ENCODE peak calls at places on chromosome 1, in five cellular contexts. One of them, this sample, is unnamed.
A peak's percentile ranks its signal among the peaks of the same experiment; 100 is the strongest.

GRCh38 chr1:161068306-161069200 is 1.1 kb downstream of the ARHGAP30 start:
- DNase-seq in testis: peak; percentile 38
- DNase-seq in GM13976: peak; percentile 87
- DNase-seq in kidney: peak; percentile 85
- DNase-seq in body of pancreas: no peak
- DNase-seq in this sample: peak; percentile 92

GRCh38 chr1:100750002-100750885 is 30.7 kb downstream of the VCAM1 start:
- DNase-seq in testis: no peak
- DNase-seq in kidney: no peak
- DNase-seq in GM13976: peak; percentile 16
- DNase-seq in body of pancreas: no peak
- DNase-seq in this sample: no peak

GRCh38 chr1:154912755-154913154 is 23.8 kb downstream of the PMVK start:
- DNase-seq in body of pancreas: no peak
- DNase-seq in GM13976: no peak
- DNase-seq in kidney: no peak
- DNase-seq in testis: no peak
- DNase-seq in this sample: no peak

GRCh38 chr1:83022206-83022605 is 976.7 kb downstream of the TTLL7 start:
- DNase-seq in body of pancreas: no peak
- DNase-seq in testis: no peak
- DNase-seq in kidney: no peak
- DNase-seq in GM13976: no peak
- DNase-seq in this sample: no peak

GRCh38 chr1:92749024-92749634 is 35.8 kb downstream of the EVI5 start:
- DNase-seq in kidney: no peak
- DNase-seq in body of pancreas: peak; percentile 54
- DNase-seq in testis: peak; percentile 45
- DNase-seq in GM13976: peak; percentile 69
- DNase-seq in this sample: peak; percentile 51

GRCh38 chr1:29825941-29826415 is 589.7 kb downstream of the PTPRU start:
- DNase-seq in GM13976: no peak
- DNase-seq in body of pancreas: no peak
- DNase-seq in kidney: no peak
- DNase-seq in testis: no peak
- DNase-seq in this sample: no peak

GRCh38 chr1:66311628-66312027 is 222.3 kb upstream of the SGIP1 start:
- DNase-seq in testis: no peak
- DNase-seq in kidney: no peak
- DNase-seq in body of pancreas: no peak
- DNase-seq in GM13976: no peak
- DNase-seq in this sample: no peak

GRCh38 chr1:4273747-4274146 is 373.7 kb upstream of the C1orf174 start:
- DNase-seq in testis: no peak
- DNase-seq in body of pancreas: no peak
- DNase-seq in GM13976: no peak
- DNase-seq in kidney: no peak
- DNase-seq in this sample: no peak

GRCh38 chr1:84427520-84428188 is 29.4 kb downstream of the DNASE2B start:
- DNase-seq in body of pancreas: no peak
- DNase-seq in testis: no peak
- DNase-seq in GM13976: no peak
- DNase-seq in kidney: no peak
- DNase-seq in this sample: no peak

GRCh38 chr1:40257313-40257687 is 736 bp upstream of the ZMPSTE24 start:
- DNase-seq in GM13976: no peak
- DNase-seq in body of pancreas: no peak
- DNase-seq in kidney: no peak
- DNase-seq in testis: no peak
- DNase-seq in this sample: no peak

GRCh38 chr1:97778718-97779117 is 142.1 kb downstream of the DPYD start:
- DNase-seq in kidney: no peak
- DNase-seq in GM13976: no peak
- DNase-seq in testis: no peak
- DNase-seq in body of pancreas: no peak
- DNase-seq in this sample: no peak

GRCh38 chr1:205604059-205604458 is 27.8 kb downstream of the ELK4 start:
- DNase-seq in body of pancreas: no peak
- DNase-seq in testis: no peak
- DNase-seq in kidney: no peak
- DNase-seq in GM13976: no peak
- DNase-seq in this sample: no peak

GRCh38 chr1:61491497-61491896 is 233.4 kb downstream of the TM2D1 start:
- DNase-seq in GM13976: no peak
- DNase-seq in kidney: no peak
- DNase-seq in body of pancreas: no peak
- DNase-seq in testis: no peak
- DNase-seq in this sample: no peak

GRCh38 chr1:228465571-228466146 is 21.5 kb upstream of the RNF187 start:
- DNase-seq in body of pancreas: no peak
- DNase-seq in kidney: no peak
- DNase-seq in GM13976: no peak
- DNase-seq in testis: no peak
- DNase-seq in this sample: peak; percentile 65

GRCh38 chr1:177754607-177755006 is 215.3 kb downstream of the SEC16B start:
- DNase-seq in kidney: no peak
- DNase-seq in GM13976: no peak
- DNase-seq in testis: no peak
- DNase-seq in body of pancreas: no peak
- DNase-seq in this sample: no peak

GRCh38 chr1:178619523-178619922 is 105.5 kb upstream of the RALGPS2 start:
- DNase-seq in kidney: no peak
- DNase-seq in GM13976: no peak
- DNase-seq in testis: no peak
- DNase-seq in body of pancreas: no peak
- DNase-seq in this sample: no peak

GRCh38 chr1:95409901-95410300 is 175.9 kb downstream of the RWDD3 start:
- DNase-seq in GM13976: no peak
- DNase-seq in body of pancreas: no peak
- DNase-seq in kidney: no peak
- DNase-seq in testis: no peak
- DNase-seq in this sample: no peak

GRCh38 chr1:164611754-164612642 is 53.0 kb downstream of the PBX1 start:
- DNase-seq in testis: no peak
- DNase-seq in kidney: no peak
- DNase-seq in body of pancreas: peak; percentile 85
- DNase-seq in GM13976: no peak
- DNase-seq in this sample: no peak

GRCh38 chr1:172326171-172326570 is 94.3 kb upstream of the C1orf105 start:
- DNase-seq in body of pancreas: no peak
- DNase-seq in GM13976: no peak
- DNase-seq in testis: no peak
- DNase-seq in kidney: no peak
- DNase-seq in this sample: no peak

GRCh38 chr1:223199094-223199647 is 56.1 kb upstream of the TLR5 start:
- DNase-seq in GM13976: no peak
- DNase-seq in body of pancreas: no peak
- DNase-seq in kidney: no peak
- DNase-seq in testis: no peak
- DNase-seq in this sample: no peak

GRCh38 chr1:10001016-10001665 is 4.1 kb downstream of the RBP7 start:
- DNase-seq in GM13976: no peak
- DNase-seq in testis: no peak
- DNase-seq in body of pancreas: no peak
- DNase-seq in kidney: no peak
- DNase-seq in this sample: no peak

GRCh38 chr1:227886993-227887696 is 60.6 kb downstream of the WNT9A start:
- DNase-seq in GM13976: peak; percentile 39
- DNase-seq in testis: peak; percentile 72
- DNase-seq in kidney: peak; percentile 90
- DNase-seq in body of pancreas: peak; percentile 27
- DNase-seq in this sample: peak; percentile 57

GRCh38 chr1:152037920-152038658 is 1.3 kb upstream of the S100A11 start:
- DNase-seq in testis: no peak
- DNase-seq in body of pancreas: no peak
- DNase-seq in kidney: no peak
- DNase-seq in GM13976: peak; percentile 22
- DNase-seq in this sample: no peak

GRCh38 chr1:174165471-174166137 is 6.3 kb downstream of the RABGAP1L start:
- DNase-seq in testis: no peak
- DNase-seq in body of pancreas: no peak
- DNase-seq in kidney: no peak
- DNase-seq in GM13976: no peak
- DNase-seq in this sample: no peak

GRCh38 chr1:27872059-27872801 is at the start of gene THEMIS2:
- DNase-seq in GM13976: peak; percentile 93
- DNase-seq in testis: peak; percentile 86
- DNase-seq in body of pancreas: peak; percentile 60
- DNase-seq in kidney: peak; percentile 92
- DNase-seq in this sample: peak; percentile 81

GRCh38 chr1:194069168-194069830 is 882.9 kb upstream of the B3GALT2 start:
- DNase-seq in GM13976: no peak
- DNase-seq in testis: peak; percentile 16
- DNase-seq in kidney: no peak
- DNase-seq in body of pancreas: no peak
- DNase-seq in this sample: no peak

DNA sequence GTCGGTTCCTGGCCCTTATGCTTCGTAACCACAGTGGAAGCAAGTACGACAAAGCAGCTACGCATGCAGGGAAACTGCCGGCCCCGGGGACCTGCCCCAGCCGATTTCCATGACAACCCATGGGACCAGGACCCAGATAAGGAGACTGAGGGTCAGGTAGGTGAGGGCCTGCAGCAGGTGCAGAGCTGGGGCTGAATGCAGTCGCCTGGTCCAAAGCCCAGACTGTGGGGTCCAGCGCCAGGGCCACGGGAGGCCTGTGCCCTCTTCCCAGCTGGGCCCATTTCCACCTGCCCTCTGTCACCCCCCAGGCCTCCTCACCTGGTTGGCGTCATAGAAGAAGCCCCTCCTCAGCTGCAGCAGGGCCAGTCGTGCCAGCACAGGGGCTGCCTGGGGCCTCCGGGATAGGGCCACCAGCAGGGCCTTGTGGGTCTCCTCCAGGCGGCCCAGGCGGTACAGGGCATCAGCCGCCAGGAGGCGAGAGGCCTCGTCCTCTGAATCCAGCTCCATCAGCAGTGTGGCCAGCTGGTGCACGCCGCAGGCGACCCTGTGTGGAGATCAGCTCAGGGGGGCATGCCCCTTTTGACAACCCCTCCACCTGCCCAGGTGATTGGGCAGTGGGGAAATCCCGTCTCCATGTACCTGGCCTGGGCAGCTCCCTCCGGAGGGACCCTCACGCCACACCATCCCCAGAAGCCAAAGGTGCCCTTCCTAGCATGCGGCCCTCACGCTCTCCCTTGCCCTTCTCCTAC is 14.2 kb downstream of the TTC34 start:
- DNase-seq in GM13976: no peak
- DNase-seq in testis: no peak
- DNase-seq in body of pancreas: no peak
- DNase-seq in kidney: peak; percentile 48
- DNase-seq in this sample: no peak
- TF ChIP-seq CTCF in GM13976: no peak
- TF ChIP-seq CTCF in testis: no peak
- TF ChIP-seq CTCF in body of pancreas: no peak
- TF ChIP-seq CTCF in kidney: no peak
- TF ChIP-seq CTCF in this sample: no peak

GRCh38 chr1:209993061-209993830 is 55.2 kb downstream of the SYT14 start:
- DNase-seq in testis: no peak
- DNase-seq in kidney: no peak
- DNase-seq in body of pancreas: no peak
- DNase-seq in GM13976: no peak
- DNase-seq in this sample: no peak

GRCh38 chr1:209988706-209989105 is 50.7 kb downstream of the SYT14 start:
- DNase-seq in GM13976: no peak
- DNase-seq in testis: no peak
- DNase-seq in kidney: no peak
- DNase-seq in body of pancreas: no peak
- DNase-seq in this sample: no peak

GRCh38 chr1:209983953-209984352 is 45.9 kb downstream of the SYT14 start:
- DNase-seq in GM13976: no peak
- DNase-seq in testis: no peak
- DNase-seq in kidney: no peak
- DNase-seq in body of pancreas: no peak
- DNase-seq in this sample: no peak

GRCh38 chr1:209985002-209985401 is 47.0 kb downstream of the SYT14 start:
- DNase-seq in GM13976: no peak
- DNase-seq in kidney: no peak
- DNase-seq in body of pancreas: no peak
- DNase-seq in testis: no peak
- DNase-seq in this sample: no peak

GRCh38 chr1:209989525-209989924 is 51.5 kb downstream of the SYT14 start:
- DNase-seq in testis: no peak
- DNase-seq in kidney: no peak
- DNase-seq in body of pancreas: no peak
- DNase-seq in GM13976: peak; percentile 17
- DNase-seq in this sample: no peak
- TF ChIP-seq CTCF in testis: no peak
- TF ChIP-seq CTCF in kidney: no peak
- TF ChIP-seq CTCF in body of pancreas: peak; percentile 11
- TF ChIP-seq CTCF in GM13976: no peak
- TF ChIP-seq CTCF in this sample: peak; percentile 22

DNA sequence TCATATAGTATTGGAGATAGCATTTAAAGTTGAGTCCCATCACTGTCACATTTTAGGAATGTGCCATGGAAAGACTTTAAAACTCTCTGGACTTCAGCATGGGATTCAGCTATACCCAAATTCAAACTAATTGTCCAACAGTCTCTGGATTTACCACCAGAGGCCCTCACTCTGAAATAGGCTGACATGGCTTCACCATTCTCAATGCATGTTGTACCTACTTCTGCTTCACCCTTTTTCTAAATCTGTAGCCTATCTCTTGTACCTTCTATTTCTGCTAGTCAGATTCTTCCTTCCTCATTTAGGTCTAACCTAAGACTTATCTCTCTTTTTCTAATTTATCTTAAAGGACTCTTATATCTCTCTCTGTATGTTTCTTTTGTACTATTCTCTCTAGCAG is 512.7 kb upstream of the ZRANB2 start:
- DNase-seq in GM13976: no peak
- DNase-seq in kidney: no peak
- DNase-seq in testis: no peak
- DNase-seq in body of pancreas: no peak
- DNase-seq in this sample: no peak
- TF ChIP-seq CTCF in GM13976: no peak
- TF ChIP-seq CTCF in kidney: peak; percentile 22
- TF ChIP-seq CTCF in testis: no peak
- TF ChIP-seq CTCF in body of pancreas: no peak
- TF ChIP-seq CTCF in this sample: no peak

DNA sequence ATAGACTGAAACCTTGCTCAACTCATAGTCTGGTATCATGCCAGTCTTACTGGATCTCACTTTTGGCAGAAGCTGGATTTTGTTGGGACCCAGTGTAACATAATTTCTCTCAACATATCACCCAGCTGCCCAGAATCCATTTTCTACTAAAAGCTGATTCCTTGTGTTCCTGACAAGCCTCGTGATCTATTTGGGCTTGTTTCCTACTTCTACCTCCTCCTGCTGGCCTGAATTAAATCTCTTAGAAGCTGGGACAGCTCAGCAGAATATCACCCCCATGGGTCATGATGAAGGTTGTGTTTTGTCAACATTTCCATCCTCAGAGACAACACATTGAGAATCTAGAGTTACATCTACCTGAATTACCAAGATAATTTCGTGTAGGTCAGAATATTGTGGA is 7.7 kb downstream of the GOLT1A start:
- DNase-seq in testis: no peak
- DNase-seq in body of pancreas: no peak
- DNase-seq in kidney: no peak
- DNase-seq in GM13976: no peak
- DNase-seq in this sample: no peak
- TF ChIP-seq CTCF in testis: no peak
- TF ChIP-seq CTCF in body of pancreas: no peak
- TF ChIP-seq CTCF in kidney: no peak
- TF ChIP-seq CTCF in GM13976: no peak
- TF ChIP-seq CTCF in this sample: no peak